ENCODE peak calls at places on chromosome 5, in eight cellular contexts. T is skeletal muscle cell; J is SK-N-SH; P is AG10803; K is fibroblast of lung; Y is CD4-positive, CD25-positive, alpha-beta regulatory T cell; H is astrocyte of the spinal cord; M is cardiac muscle cell. Z is an unnamed sample.
A peak's percentile ranks its signal among the peaks of the same experiment; 100 is the strongest.

GRCh38 chr5:140220032-140220697 is 45.2 kb downstream of the CYSTM1 start:
- DNase-seq in H (peak; percentile 54), M (no peak), Y (no peak), K (no peak), T (no peak), J (no peak), P (peak; percentile 29), Z (no peak)

GRCh38 chr5:135602882-135603721 is 24.3 kb upstream of the CXCL14 start:
- DNase-seq in Y (no peak), P (no peak), T (no peak), H (no peak), K (no peak), J (no peak), M (no peak), Z (no peak)

GRCh38 chr5:173010547-173011464 is 27.2 kb downstream of the ATP6V0E1 start:
- DNase-seq in J (no peak), Y (no peak), T (no peak), P (no peak), H (no peak), M (peak; percentile 40), K (peak; percentile 31), Z (no peak)

GRCh38 chr5:160640417-160640816 is 211.6 kb downstream of the ATP10B start:
- DNase-seq in H (no peak), J (no peak), M (no peak), Y (no peak), K (no peak), P (no peak), T (no peak), Z (no peak)

GRCh38 chr5:139647406-139648204 is 544 bp upstream of the CXXC5 start:
- DNase-seq in H (no peak), M (no peak), J (no peak), Y (no peak), P (no peak), T (no peak), K (no peak), Z (no peak)

GRCh38 chr5:370959-371810 is 49.7 kb downstream of the AHRR start:
- DNase-seq in Y (no peak), P (peak; percentile 11), J (no peak), T (no peak), K (no peak), M (no peak), H (no peak), Z (no peak)

GRCh38 chr5:154898210-154898609 is 39.8 kb downstream of the CNOT8 start:
- DNase-seq in H (no peak), P (no peak), M (no peak), K (no peak), T (no peak), J (no peak), Y (no peak), Z (no peak)

GRCh38 chr5:97383996-97384395 is 200.9 kb upstream of the RIOK2 start:
- DNase-seq in T (no peak), K (peak; percentile 23), H (peak; percentile 15), Y (no peak), J (no peak), M (peak; percentile 2), P (peak; percentile 33), Z (no peak)

GRCh38 chr5:140664018-140664352 is 719 bp upstream of the WDR55 start:
- DNase-seq in P (no peak), T (no peak), M (no peak), Y (no peak), J (no peak), K (no peak), H (no peak), Z (no peak)

GRCh38 chr5:98309785-98310566 is 463.5 kb upstream of the RGMB start:
- DNase-seq in J (no peak), H (peak; percentile 98), K (peak; percentile 90), M (peak; percentile 90), T (peak; percentile 99), P (peak; percentile 99), Y (no peak), Z (no peak)

GRCh38 chr5:7418276-7418675 is 22.3 kb downstream of the ADCY2 start:
- DNase-seq in P (no peak), J (no peak), M (no peak), T (no peak), K (no peak), Y (no peak), H (no peak), Z (no peak)

GRCh38 chr5:5386329-5386728 is 36.1 kb upstream of the ICE1 start:
- DNase-seq in Y (no peak), H (no peak), J (no peak), P (no peak), M (no peak), T (no peak), K (no peak), Z (no peak)

GRCh38 chr5:1009359-1010180 is 968 bp downstream of the NKD2 start:
- DNase-seq in M (no peak), Y (no peak), K (no peak), T (no peak), P (no peak), H (no peak), J (no peak), Z (no peak)

GRCh38 chr5:7680260-7680659 is 170.7 kb downstream of the CFAP90 start:
- DNase-seq in J (no peak), H (peak; percentile 5), T (no peak), P (no peak), K (no peak), Y (no peak), M (no peak), Z (no peak)

GRCh38 chr5:14463629-14464028 is 118.0 kb upstream of the OTULINL start:
- DNase-seq in M (peak; percentile 82), K (no peak), Y (no peak), T (no peak), H (no peak), P (peak; percentile 69), J (no peak), Z (no peak)

GRCh38 chr5:75885321-75885720 is 168.1 kb upstream of the POC5 start:
- DNase-seq in Y (no peak), T (no peak), M (no peak), J (no peak), K (no peak), H (no peak), P (no peak), Z (no peak)

GRCh38 chr5:180137401-180138213 is 66.0 kb upstream of the RNF130 start:
- DNase-seq in K (no peak), T (no peak), H (no peak), J (no peak), M (no peak), Y (no peak), P (no peak), Z (no peak)

GRCh38 chr5:75886706-75887105 is 169.5 kb upstream of the POC5 start:
- DNase-seq in J (no peak), T (no peak), P (no peak), K (no peak), H (peak; percentile 1), M (no peak), Y (no peak), Z (no peak)

GRCh38 chr5:149056611-149057165 is 6.2 kb downstream of the SH3TC2 start:
- DNase-seq in H (peak; percentile 37), J (no peak), M (no peak), P (peak; percentile 34), T (no peak), K (peak; percentile 77), Y (no peak), Z (no peak)

GRCh38 chr5:137566118-137566541 is 67.0 kb upstream of the SPOCK1 start:
- DNase-seq in Y (no peak), K (no peak), T (peak; percentile 88), P (peak; percentile 45), M (peak; percentile 85), H (peak; percentile 12), J (no peak), Z (no peak)

GRCh38 chr5:136197462-136198142 is 4.6 kb upstream of the SMIM32 start:
- DNase-seq in H (no peak), M (no peak), J (peak; percentile 4), T (no peak), P (no peak), Y (no peak), K (no peak), Z (no peak)

GRCh38 chr5:98771389-98772109 is 1.9 kb upstream of the RGMB start:
- DNase-seq in Y (peak; percentile 44), T (peak; percentile 74), P (peak; percentile 94), H (peak; percentile 96), J (peak; percentile 75), M (peak; percentile 92), K (peak; percentile 96), Z (peak; percentile 92)

GRCh38 chr5:61467766-61468482 is 135.9 kb downstream of the ZSWIM6 start:
- DNase-seq in Y (no peak), M (peak; percentile 43), K (peak; percentile 35), T (peak; percentile 32), J (no peak), P (peak; percentile 62), H (peak; percentile 78), Z (no peak)

GRCh38 chr5:134223406-134224251 is 2.2 kb downstream of the PPP2CA start:
- DNase-seq in T (no peak), J (no peak), H (no peak), K (peak; percentile 38), P (no peak), Y (no peak), M (no peak), Z (no peak)
- H3K4me3 ChIP-seq in T (peak overlapping the region; percentile 98), J (peak overlapping the region; percentile 85), H (peak overlapping the region; percentile 68), K (peak overlapping the region; percentile 97), P (peak overlapping the region; percentile 95), Y (peak overlapping the region; percentile 97), M (peak overlapping the region; percentile 93), Z (peak overlapping the region; percentile 68)

GRCh38 chr5:151679421-151680155 is 7.1 kb downstream of the SPARC start:
- DNase-seq in Y (no peak), H (no peak), T (no peak), P (no peak), M (no peak), J (no peak), K (peak; percentile 19), Z (no peak)
- H3K4me3 ChIP-seq in Y (no peak overlapping the region), H (no peak overlapping the region), T (peak overlapping the region; percentile 20), P (peak overlapping the region; percentile 100), M (no peak overlapping the region), J (peak overlapping the region; percentile 11), K (peak overlapping the region; percentile 6), Z (no peak overlapping the region)

GRCh38 chr5:145792840-145793239 is 42.3 kb downstream of the PRELID2 start:
- DNase-seq in T (no peak), K (no peak), Y (no peak), H (no peak), M (no peak), P (no peak), J (no peak), Z (no peak)
- H3K4me3 ChIP-seq in T (no peak overlapping the region), K (no peak overlapping the region), Y (no peak overlapping the region), H (no peak overlapping the region), M (no peak overlapping the region), P (no peak overlapping the region), J (no peak overlapping the region), Z (no peak overlapping the region)

GRCh38 chr5:65066385-65066784 is 297.7 kb downstream of the CWC27 start:
- DNase-seq in H (peak; percentile 16), Y (no peak), M (no peak), K (no peak), T (peak; percentile 89), J (no peak), P (no peak), Z (no peak)

GRCh38 chr5:65068410-65068809 is 299.7 kb downstream of the CWC27 start:
- DNase-seq in T (no peak), K (no peak), P (no peak), M (no peak), H (no peak), Y (no peak), J (no peak), Z (no peak)

GRCh38 chr5:65070026-65070425 is 301.3 kb downstream of the CWC27 start:
- DNase-seq in J (no peak), H (no peak), Y (no peak), M (no peak), P (no peak), T (no peak), K (no peak), Z (no peak)

GRCh38 chr5:65065112-65065511 is 296.4 kb downstream of the CWC27 start:
- DNase-seq in M (no peak), H (no peak), P (no peak), T (no peak), J (no peak), K (no peak), Y (no peak), Z (no peak)

GRCh38 chr5:65066787-65067506 is 298.2 kb downstream of the CWC27 start:
- DNase-seq in M (no peak), T (no peak), J (no peak), P (no peak), Y (no peak), H (no peak), K (no peak), Z (no peak)
- H3K4me3 ChIP-seq in M (no peak overlapping the region), T (no peak overlapping the region), J (no peak overlapping the region), P (no peak overlapping the region), Y (no peak overlapping the region), H (no peak overlapping the region), K (no peak overlapping the region), Z (no peak overlapping the region)